ENCODE peak calls at places on chromosomes 13 and 19, in nine cellular contexts. Y is HEK293T; H is NCI-H1105; G is SW 1271; J is NCI-H2171 treated with DMSO at 0.1 percent for 48 hours; Z is activated T-helper 9 cell treated with anti-CD3 and anti-CD28 coated beads, Interleukin-2, amount 50 U/mL, for 16 hours; R is spleen; A is left ventricle myocardium inferior; W is stimulated activated CD4-positive, alpha-beta T cell treated with anti-CD3 and anti-CD28 coated beads, Interleukin-1b, Interleukin-23, amount 100 ng/mL, for 1 hour. Q is an unnamed sample.

GRCh38 chr19:49857834-49858590 is 7.1 kb downstream of the PTOV1 start:
- DNase-seq in J (no peak), Y (no peak), G (no peak), R (no peak), Z (no peak), W (no peak), A (no peak), H (no peak), Q (no peak)

GRCh38 chr19:13181747-13182388 is 31.7 kb downstream of the IER2 start:
- DNase-seq in G (no peak), Z (no peak), J (no peak), W (no peak), H (no peak), R (peak; percentile 82), A (peak; percentile 85), Y (peak; percentile 6), Q (no peak)

GRCh38 chr13:99656843-99657506 is 155.7 kb downstream of the TM9SF2 start:
- DNase-seq in H (no peak), Z (no peak), A (no peak), J (peak; percentile 82), W (no peak), Y (no peak), G (no peak), R (no peak), Q (no peak)

GRCh38 chr19:1663854-1664253 is 11.4 kb upstream of the TCF3 start:
- DNase-seq in W (no peak), A (no peak), G (no peak), H (no peak), Y (no peak), J (no peak), R (no peak), Z (peak; percentile 19), Q (no peak)

GRCh38 chr19:768424-768823 is 17.5 kb downstream of the MISP start:
- DNase-seq in J (no peak), Z (no peak), W (no peak), A (no peak), G (no peak), R (no peak), Y (no peak), H (no peak), Q (no peak)

GRCh38 chr13:23433171-23434153 is at the start of gene SACS:
- DNase-seq in Y (peak; percentile 44), G (no peak), Z (no peak), J (peak; percentile 65), W (no peak), H (peak; percentile 6), R (no peak), A (no peak), Q (no peak)

GRCh38 chr19:15417699-15418098 is 1.1 kb downstream of the AKAP8L start:
- DNase-seq in Y (no peak), A (no peak), H (no peak), J (no peak), R (peak; percentile 59), Z (no peak), W (no peak), G (no peak), Q (no peak)

GRCh38 chr19:3671680-3672574 is 28.3 kb downstream of the PIP5K1C start:
- DNase-seq in W (no peak), H (no peak), A (no peak), Y (no peak), R (no peak), G (no peak), J (no peak), Z (no peak), Q (no peak)

GRCh38 chr13:65149687-65150086 is 2080.4 kb downstream of the PCDH9 start:
- DNase-seq in Z (no peak), A (no peak), W (no peak), R (peak; percentile 64), J (no peak), Y (no peak), G (no peak), H (no peak), Q (no peak)

GRCh38 chr13:113605866-113606438 is 21.4 kb downstream of the TFDP1 start:
- DNase-seq in Y (no peak), G (no peak), Z (no peak), H (no peak), A (no peak), J (no peak), W (no peak), R (no peak), Q (no peak)

GRCh38 chr13:50408068-50408467 is 392.8 kb downstream of the KCNRG start:
- DNase-seq in A (no peak), J (peak; percentile 7), W (no peak), Y (no peak), H (no peak), G (no peak), Z (no peak), R (no peak), Q (no peak)

GRCh38 chr19:13712767-13713201 is 51.5 kb upstream of the MRI1 start:
- DNase-seq in R (no peak), H (no peak), G (no peak), J (peak; percentile 6), Y (no peak), A (peak; percentile 18), W (no peak), Z (no peak), Q (no peak)

GRCh38 chr19:46080561-46080960 is 39.8 kb upstream of the IGFL4 start:
- DNase-seq in J (no peak), H (no peak), Z (no peak), A (no peak), G (peak; percentile 41), R (no peak), W (no peak), Y (no peak), Q (no peak)

GRCh38 chr13:79749985-79750551 is 269.1 kb downstream of the NDFIP2 start:
- DNase-seq in J (no peak), G (peak; percentile 12), Z (no peak), H (no peak), A (peak; percentile 55), Y (no peak), R (no peak), W (no peak), Q (no peak)